ENCODE peak calls at places on chromosomes 12 and 14, in six cellular contexts. One of them, this sample, is unnamed.

GRCh38 chr12:3595721-3596120 is 104.7 kb downstream of the PRMT8 start:
- DNase-seq in Calu3: no peak
- DNase-seq in endodermal cell: no peak
- DNase-seq in AG04449: no peak
- DNase-seq in ovary: no peak
- DNase-seq in HFFc6: no peak
- DNase-seq in this sample: no peak

GRCh38 chr12:100797246-100797645 is 2.7 kb downstream of the ANO4 start:
- DNase-seq in Calu3: no peak
- DNase-seq in endodermal cell: no peak
- DNase-seq in AG04449: no peak
- DNase-seq in ovary: no peak
- DNase-seq in HFFc6: no peak
- DNase-seq in this sample: no peak

GRCh38 chr12:41250748-41251147 is 62.6 kb downstream of the PDZRN4 start:
- DNase-seq in Calu3: peak
- DNase-seq in endodermal cell: no peak
- DNase-seq in AG04449: no peak
- DNase-seq in ovary: no peak
- DNase-seq in HFFc6: no peak
- DNase-seq in this sample: no peak

GRCh38 chr14:102279688-102280348 is 25.1 kb downstream of the MOK start:
- DNase-seq in Calu3: peak
- DNase-seq in endodermal cell: no peak
- DNase-seq in AG04449: peak
- DNase-seq in ovary: no peak
- DNase-seq in HFFc6: peak
- DNase-seq in this sample: no peak

GRCh38 chr14:65179918-65180724 is 77.8 kb upstream of the MAX start:
- DNase-seq in Calu3: peak
- DNase-seq in endodermal cell: no peak
- DNase-seq in AG04449: no peak
- DNase-seq in ovary: peak
- DNase-seq in HFFc6: peak
- DNase-seq in this sample: peak

GRCh38 chr14:46490150-46490769 is 161.3 kb downstream of the RPL10L start:
- DNase-seq in Calu3: peak
- DNase-seq in endodermal cell: peak
- DNase-seq in AG04449: no peak
- DNase-seq in ovary: no peak
- DNase-seq in HFFc6: no peak
- DNase-seq in this sample: no peak

GRCh38 chr12:88388566-88389269 is 191.6 kb downstream of the KITLG start:
- DNase-seq in Calu3: no peak
- DNase-seq in endodermal cell: no peak
- DNase-seq in AG04449: peak
- DNase-seq in ovary: no peak
- DNase-seq in HFFc6: peak
- DNase-seq in this sample: no peak

GRCh38 chr14:56549721-56550120 is 29.9 kb upstream of the TMEM260 start:
- DNase-seq in Calu3: no peak
- DNase-seq in endodermal cell: no peak
- DNase-seq in AG04449: no peak
- DNase-seq in ovary: no peak
- DNase-seq in HFFc6: no peak
- DNase-seq in this sample: no peak

GRCh38 chr12:109719123-109720022 is 5.7 kb downstream of the FAM222A start:
- DNase-seq in Calu3: no peak
- DNase-seq in endodermal cell: peak
- DNase-seq in AG04449: no peak
- DNase-seq in ovary: no peak
- DNase-seq in HFFc6: peak
- DNase-seq in this sample: no peak
- TF ChIP-seq CTCF in Calu3: no peak
- TF ChIP-seq CTCF in endodermal cell: peak
- TF ChIP-seq CTCF in AG04449: peak
- TF ChIP-seq CTCF in ovary: no peak
- TF ChIP-seq CTCF in HFFc6: peak
- TF ChIP-seq CTCF in this sample: peak

GRCh38 chr14:81625343-81625742 is 91.7 kb upstream of the SEL1L start:
- DNase-seq in Calu3: no peak
- DNase-seq in endodermal cell: no peak
- DNase-seq in AG04449: no peak
- DNase-seq in ovary: no peak
- DNase-seq in HFFc6: peak
- DNase-seq in this sample: no peak
- TF ChIP-seq CTCF in Calu3: peak
- TF ChIP-seq CTCF in endodermal cell: peak
- TF ChIP-seq CTCF in AG04449: no peak
- TF ChIP-seq CTCF in ovary: no peak
- TF ChIP-seq CTCF in HFFc6: peak
- TF ChIP-seq CTCF in this sample: peak

DNA sequence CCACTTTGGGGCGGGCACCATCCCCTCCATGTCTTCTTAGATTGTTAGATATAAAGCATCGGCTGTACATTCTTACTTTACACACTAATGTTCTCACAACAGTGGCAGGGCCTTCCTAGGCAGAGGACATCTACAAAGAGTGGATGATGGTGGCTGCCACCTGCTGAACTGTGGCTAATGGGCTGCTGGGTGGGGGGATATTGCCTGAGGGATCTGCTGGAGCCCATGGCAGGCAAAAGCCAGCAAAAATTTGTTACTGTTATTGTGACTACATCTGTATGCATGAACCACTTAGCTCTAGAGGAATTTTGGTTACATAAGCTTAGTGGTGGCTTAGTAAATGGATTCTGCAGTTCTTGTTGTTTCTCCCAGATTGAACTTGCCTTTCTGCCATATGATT is 52.6 kb downstream of the DIP2B start:
- DNase-seq in Calu3: no peak
- DNase-seq in endodermal cell: no peak
- DNase-seq in AG04449: no peak
- DNase-seq in ovary: no peak
- DNase-seq in HFFc6: no peak
- DNase-seq in this sample: no peak
- TF ChIP-seq CTCF in Calu3: no peak
- TF ChIP-seq CTCF in endodermal cell: no peak
- TF ChIP-seq CTCF in AG04449: no peak
- TF ChIP-seq CTCF in ovary: no peak
- TF ChIP-seq CTCF in HFFc6: no peak
- TF ChIP-seq CTCF in this sample: no peak

GRCh38 chr14:39762576-39763401 is 330.6 kb upstream of the FBXO33 start:
- DNase-seq in Calu3: no peak
- DNase-seq in endodermal cell: no peak
- DNase-seq in AG04449: no peak
- DNase-seq in ovary: no peak
- DNase-seq in HFFc6: no peak
- DNase-seq in this sample: no peak

GRCh38 chr14:39763402-39763890 is 331.2 kb upstream of the FBXO33 start:
- DNase-seq in Calu3: no peak
- DNase-seq in endodermal cell: no peak
- DNase-seq in AG04449: no peak
- DNase-seq in ovary: no peak
- DNase-seq in HFFc6: no peak
- DNase-seq in this sample: no peak

GRCh38 chr14:39768579-39768978 is 336.3 kb upstream of the FBXO33 start:
- DNase-seq in Calu3: no peak
- DNase-seq in endodermal cell: no peak
- DNase-seq in AG04449: no peak
- DNase-seq in ovary: no peak
- DNase-seq in HFFc6: no peak
- DNase-seq in this sample: no peak

GRCh38 chr14:39765676-39766075 is 333.4 kb upstream of the FBXO33 start:
- DNase-seq in Calu3: no peak
- DNase-seq in endodermal cell: no peak
- DNase-seq in AG04449: no peak
- DNase-seq in ovary: no peak
- DNase-seq in HFFc6: no peak
- DNase-seq in this sample: no peak

DNA sequence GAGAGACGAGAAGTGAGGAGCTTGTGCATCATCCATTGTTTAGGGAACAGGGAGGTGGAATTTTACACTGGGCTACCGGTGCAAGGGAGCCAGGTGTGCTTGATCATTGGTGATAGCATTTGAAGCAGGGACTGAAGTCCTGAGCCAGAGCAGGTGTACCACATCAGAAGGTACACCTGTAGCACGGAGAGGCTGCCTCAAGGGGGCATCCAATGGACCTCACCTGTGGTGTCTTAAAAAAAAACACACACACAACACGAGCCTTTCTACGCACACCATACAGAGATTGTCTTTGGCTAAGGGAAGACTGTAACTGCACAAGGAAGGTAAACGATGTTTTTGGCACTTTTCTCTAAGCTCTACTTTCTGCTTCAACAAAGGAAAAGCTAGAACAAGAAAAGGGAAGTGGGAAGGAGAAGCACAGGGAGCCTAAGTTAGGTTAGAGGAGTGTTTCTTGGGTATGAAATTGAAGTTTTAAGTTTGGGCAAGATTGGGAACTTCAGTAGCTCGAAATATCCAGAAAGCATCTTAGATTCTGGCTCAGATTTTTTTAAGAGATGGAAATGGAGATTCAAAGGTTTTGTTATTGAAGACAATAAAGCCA is 334.3 kb upstream of the FBXO33 start:
- DNase-seq in Calu3: no peak
- DNase-seq in endodermal cell: peak
- DNase-seq in AG04449: no peak
- DNase-seq in ovary: no peak
- DNase-seq in HFFc6: no peak
- DNase-seq in this sample: no peak
- TF ChIP-seq CTCF in Calu3: no peak
- TF ChIP-seq CTCF in endodermal cell: peak
- TF ChIP-seq CTCF in AG04449: no peak
- TF ChIP-seq CTCF in ovary: no peak
- TF ChIP-seq CTCF in HFFc6: no peak
- TF ChIP-seq CTCF in this sample: no peak

GRCh38 chr12:42590324-42590934 is 883 bp upstream of the PRICKLE1 start:
- DNase-seq in Calu3: peak
- DNase-seq in endodermal cell: peak
- DNase-seq in AG04449: no peak
- DNase-seq in ovary: peak
- DNase-seq in HFFc6: no peak
- DNase-seq in this sample: peak
- TF ChIP-seq CTCF in Calu3: no peak
- TF ChIP-seq CTCF in endodermal cell: peak
- TF ChIP-seq CTCF in AG04449: no peak
- TF ChIP-seq CTCF in ovary: no peak
- TF ChIP-seq CTCF in HFFc6: no peak
- TF ChIP-seq CTCF in this sample: peak

GRCh38 chr12:47808574-47809380 is 10.9 kb downstream of the HDAC7 start:
- DNase-seq in Calu3: no peak
- DNase-seq in endodermal cell: peak
- DNase-seq in AG04449: no peak
- DNase-seq in ovary: no peak
- DNase-seq in HFFc6: peak
- DNase-seq in this sample: no peak
- TF ChIP-seq CTCF in Calu3: no peak
- TF ChIP-seq CTCF in endodermal cell: peak
- TF ChIP-seq CTCF in AG04449: peak
- TF ChIP-seq CTCF in ovary: no peak
- TF ChIP-seq CTCF in HFFc6: peak
- TF ChIP-seq CTCF in this sample: peak

GRCh38 chr12:58920102-58920955 is at the start of gene LRIG3:
- DNase-seq in Calu3: peak
- DNase-seq in endodermal cell: peak
- DNase-seq in AG04449: no peak
- DNase-seq in ovary: peak
- DNase-seq in HFFc6: peak
- DNase-seq in this sample: peak
- TF ChIP-seq CTCF in Calu3: no peak
- TF ChIP-seq CTCF in endodermal cell: peak
- TF ChIP-seq CTCF in AG04449: no peak
- TF ChIP-seq CTCF in ovary: no peak
- TF ChIP-seq CTCF in HFFc6: peak
- TF ChIP-seq CTCF in this sample: peak

DNA sequence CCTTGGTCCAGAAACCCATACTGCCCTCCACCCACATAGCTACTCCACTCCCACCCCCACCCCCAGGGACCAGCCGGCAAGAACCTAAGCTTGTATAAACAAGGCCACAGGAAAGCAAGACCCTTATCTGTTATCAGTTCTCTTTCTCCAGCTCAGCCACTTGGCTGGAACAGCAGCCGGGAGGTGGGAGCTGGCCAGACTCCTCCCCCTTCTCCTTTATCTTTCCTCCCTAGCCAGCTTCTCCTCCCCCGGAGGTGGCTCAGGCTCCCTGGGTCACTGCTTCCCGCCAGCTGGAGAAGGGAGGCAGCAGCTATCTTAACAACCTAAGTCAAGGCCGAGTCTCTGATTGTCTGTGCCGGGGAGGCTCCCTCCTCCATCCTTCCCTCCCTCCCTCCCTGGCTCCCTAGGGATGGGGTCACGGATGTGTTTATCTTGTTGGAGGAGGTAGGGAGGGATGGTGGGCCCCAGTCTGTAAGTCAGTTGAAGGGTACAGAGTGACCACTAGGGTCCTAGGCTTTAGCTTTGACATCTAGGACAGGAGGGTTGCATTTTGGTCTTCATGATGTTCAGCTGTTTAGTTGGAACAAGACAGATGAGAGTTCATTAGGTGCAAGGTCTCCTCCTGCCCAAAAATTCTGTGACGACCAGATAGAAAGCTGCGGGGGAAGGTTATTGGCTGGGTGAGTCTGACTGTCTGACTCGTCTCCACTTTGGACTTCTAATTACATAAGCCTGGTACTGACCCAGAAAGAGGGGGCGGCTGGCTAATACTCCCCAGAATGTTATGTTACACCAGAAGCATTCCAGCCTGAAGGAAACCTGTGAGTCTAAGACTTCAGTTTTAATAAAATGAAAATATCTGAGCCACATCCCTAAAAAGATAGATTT is 29.7 kb downstream of the ZFP36L1 start:
- DNase-seq in Calu3: no peak
- DNase-seq in endodermal cell: peak
- DNase-seq in AG04449: no peak
- DNase-seq in ovary: peak
- DNase-seq in HFFc6: peak
- DNase-seq in this sample: peak
- TF ChIP-seq CTCF in Calu3: no peak
- TF ChIP-seq CTCF in endodermal cell: peak
- TF ChIP-seq CTCF in AG04449: no peak
- TF ChIP-seq CTCF in ovary: peak
- TF ChIP-seq CTCF in HFFc6: no peak
- TF ChIP-seq CTCF in this sample: no peak

GRCh38 chr12:84455598-84455997 is 457.0 kb downstream of the SLC6A15 start:
- DNase-seq in Calu3: no peak
- DNase-seq in endodermal cell: no peak
- DNase-seq in AG04449: no peak
- DNase-seq in ovary: no peak
- DNase-seq in HFFc6: no peak
- DNase-seq in this sample: no peak
- TF ChIP-seq CTCF in Calu3: no peak
- TF ChIP-seq CTCF in endodermal cell: no peak
- TF ChIP-seq CTCF in AG04449: no peak
- TF ChIP-seq CTCF in ovary: no peak
- TF ChIP-seq CTCF in HFFc6: no peak
- TF ChIP-seq CTCF in this sample: no peak